ENCODE peak calls at places on chromosomes 2 and 18, in four cellular contexts. Q, U, I and X are unnamed samples.

GRCh38 chr2:1979101-1979500 is 234.8 kb upstream of the PXDN start:
- DNase-seq in U (no peak), I (no peak), Q (no peak), X (peak)

GRCh38 chr2:72326759-72327158 is 179.1 kb upstream of the CYP26B1 start:
- DNase-seq in U (no peak), Q (no peak), I (no peak), X (no peak)

GRCh38 chr18:21267370-21267769 is 25.3 kb downstream of the GREB1L start:
- DNase-seq in I (no peak), Q (no peak), U (no peak), X (no peak)

GRCh38 chr2:189347540-189347939 is 93.7 kb upstream of the WDR75 start:
- DNase-seq in Q (peak), U (peak), I (peak), X (peak)

GRCh38 chr2:215441560-215442391 is 5.9 kb upstream of the FN1 start:
- DNase-seq in Q (no peak), I (no peak), U (no peak), X (no peak)

GRCh38 chr2:14524803-14525080 is 107.8 kb upstream of the LRATD1 start:
- DNase-seq in Q (no peak), I (no peak), U (no peak), X (no peak)

GRCh38 chr2:88636026-88636425 is 8.8 kb upstream of the EIF2AK3 start:
- DNase-seq in I (no peak), U (no peak), Q (no peak), X (no peak)

GRCh38 chr2:24586955-24587354 is 95.9 kb downstream of the NCOA1 start:
- DNase-seq in I (no peak), U (no peak), Q (no peak), X (no peak)

GRCh38 chr2:236824836-236825235 is 255.2 kb downstream of the ACKR3 start:
- DNase-seq in Q (no peak), I (no peak), U (no peak), X (no peak)

GRCh38 chr18:41989508-41989907 is 34.5 kb downstream of the PIK3C3 start:
- DNase-seq in Q (no peak), U (no peak), I (no peak), X (no peak)

GRCh38 chr2:101307950-101308431 is 510 bp downstream of the RNF149 start:
- DNase-seq in I (peak), U (no peak), Q (peak), X (peak)

GRCh38 chr2:119223521-119224390 is at the start of gene STEAP3:
- DNase-seq in Q (peak), I (peak), U (no peak), X (peak)

GRCh38 chr18:31892936-31893335 is 50.0 kb downstream of the TRAPPC8 start:
- DNase-seq in Q (no peak), U (no peak), I (no peak), X (no peak)

GRCh38 chr2:58571181-58571852 is 330.2 kb upstream of the FANCL start:
- DNase-seq in Q (peak), I (peak), U (peak), X (peak)

GRCh38 chr2:173077506-173078177 is 2.0 kb downstream of the MAP3K20 start:
- DNase-seq in I (no peak), Q (peak), U (no peak), X (no peak)

GRCh38 chr18:47936975-47937374 is 6.5 kb upstream of the SMAD2 start:
- DNase-seq in I (no peak), U (no peak), Q (no peak), X (no peak)

GRCh38 chr2:44777542-44777941 is 164.0 kb upstream of the SIX3 start:
- DNase-seq in Q (no peak), I (peak), U (no peak), X (peak)

GRCh38 chr2:195390686-195391085 is 266.3 kb upstream of the SLC39A10 start:
- DNase-seq in Q (no peak), I (no peak), U (no peak), X (no peak)

GRCh38 chr2:107588960-107589542 is 237.6 kb upstream of the RGPD4 start:
- DNase-seq in U (no peak), Q (no peak), I (no peak), X (peak)

GRCh38 chr2:5692561-5693287 is 540 bp downstream of the SOX11 start:
- DNase-seq in Q (peak), I (no peak), U (no peak), X (peak)
- H3K4me3 ChIP-seq in Q (peak), I (peak), U (peak), X (peak)

DNA sequence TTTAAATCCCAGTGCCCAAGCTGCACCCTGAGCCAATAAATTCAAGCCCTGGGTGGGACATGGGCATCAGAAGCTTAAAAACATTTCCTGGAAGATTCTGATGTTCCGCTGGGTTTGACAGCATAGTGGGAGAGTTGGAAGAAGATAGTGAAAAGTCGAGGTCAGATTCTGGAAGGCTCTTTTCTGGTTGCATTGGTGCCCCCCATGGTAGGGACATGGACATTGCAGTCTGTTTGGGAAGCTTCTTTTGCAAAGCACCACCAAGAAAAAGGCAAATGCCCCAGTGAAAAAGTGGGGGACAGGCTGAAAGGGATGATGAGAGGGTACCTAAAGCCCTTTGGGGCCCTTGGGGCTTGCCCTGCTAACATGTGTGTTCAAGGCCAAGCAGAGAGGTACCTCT is 21.0 kb downstream of the MERTK start:
- DNase-seq in U (no peak), I (peak), Q (no peak), X (no peak)
- TF ChIP-seq CTCF in U (peak), I (peak), Q (peak), X (peak)

GRCh38 chr2:29920631-29921559 is 491 bp downstream of the ALK start:
- DNase-seq in U (no peak), Q (peak), I (peak), X (peak)
- H3K4me3 ChIP-seq in U (peak), Q (peak), I (peak), X (peak)

GRCh38 chr2:178211943-178212342 is 17.6 kb downstream of the OSBPL6 start:
- DNase-seq in U (no peak), I (peak), Q (no peak), X (peak)

GRCh38 chr2:178208336-178208735 is 14.0 kb downstream of the OSBPL6 start:
- DNase-seq in I (no peak), Q (no peak), U (no peak), X (no peak)

GRCh38 chr2:178211460-178211859 is 17.1 kb downstream of the OSBPL6 start:
- DNase-seq in U (no peak), Q (no peak), I (no peak), X (no peak)

GRCh38 chr2:178205853-178206516 is 11.7 kb downstream of the OSBPL6 start:
- DNase-seq in I (no peak), Q (no peak), U (no peak), X (no peak)

GRCh38 chr2:178208817-178209216 is 14.5 kb downstream of the OSBPL6 start:
- DNase-seq in I (no peak), U (no peak), Q (peak), X (peak)
- TF ChIP-seq CTCF in I (peak), U (peak), Q (peak), X (peak)

DNA sequence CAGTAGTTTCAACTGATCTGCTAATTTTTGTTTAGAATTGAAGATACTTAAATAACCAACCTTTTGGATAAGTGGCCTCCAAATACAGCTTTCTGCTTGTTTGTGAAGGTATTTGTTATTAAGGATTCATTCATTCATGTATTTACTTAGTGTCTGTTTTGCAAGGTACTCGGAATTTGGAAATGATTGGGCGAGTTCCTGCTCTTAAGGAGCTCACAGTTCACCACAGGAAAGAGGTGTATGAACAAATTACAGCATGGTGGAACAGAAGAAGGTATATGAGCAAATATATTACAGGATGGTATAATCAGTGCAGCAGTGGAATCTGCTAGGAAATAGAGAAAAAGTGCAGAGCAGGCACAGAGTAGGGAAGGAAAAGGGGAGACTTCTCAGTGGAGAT is 4.5 kb downstream of the ACSL3 start:
- DNase-seq in Q (no peak), I (no peak), U (no peak), X (no peak)
- H3K4me3 ChIP-seq in Q (no peak), I (no peak), U (no peak), X (no peak)

DNA sequence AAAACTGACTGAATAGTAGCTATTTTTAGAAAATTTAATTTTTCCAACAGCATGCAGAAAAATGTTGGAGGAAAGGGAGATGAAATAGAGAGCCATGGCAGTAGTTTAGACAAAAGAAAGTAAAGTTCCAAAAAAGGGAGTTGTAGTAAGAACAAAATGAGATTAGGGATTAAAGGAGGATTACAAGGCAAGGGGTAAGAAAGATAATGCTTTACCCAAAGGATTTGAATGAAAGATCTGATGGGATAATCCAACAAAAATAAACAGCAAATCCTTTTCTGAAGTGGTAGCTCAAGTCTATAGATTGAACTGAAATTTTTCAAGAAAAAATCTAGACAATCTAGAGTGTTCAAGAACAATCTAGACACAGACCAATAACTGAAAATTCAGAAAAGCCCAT is 644.3 kb upstream of the FSHR start:
- DNase-seq in U (no peak), I (peak), Q (no peak), X (no peak)
- TF ChIP-seq CTCF in U (no peak), I (no peak), Q (no peak), X (no peak)